ENCODE peak calls at places on chromosomes 4 and X, in eight cellular contexts. J is ELR, N is GM10248, G is mammary epithelial cell, P is cardiac muscle cell, E is mucosa of descending colon, M is AG08395, C is AG10803. R is an unnamed sample.

GRCh38 chr4:131366724-131367123 is 1782.4 kb upstream of the PCDH10 start:
- DNase-seq in M (no peak), P (no peak), E (no peak), G (no peak), J (no peak), N (no peak), C (no peak), R (no peak)

GRCh38 chr4:55178226-55179005 is 53.0 kb upstream of the KDR start:
- DNase-seq in C (no peak), J (no peak), N (no peak), G (no peak), E (no peak), P (no peak), M (no peak), R (no peak)

GRCh38 chr4:38114435-38114834 is 154.2 kb downstream of the PTTG2 start:
- DNase-seq in M (peak), E (no peak), P (peak), N (no peak), C (peak), G (no peak), J (no peak), R (no peak)

GRCh38 chrX:40912166-40912565 is 173.1 kb upstream of the USP9X start:
- DNase-seq in J (no peak), G (no peak), C (peak), M (no peak), P (no peak), E (no peak), N (no peak), R (no peak)

GRCh38 chrX:19865567-19866363 is 21.6 kb downstream of the SH3KBP1 start:
- DNase-seq in C (no peak), J (no peak), M (no peak), E (no peak), G (no peak), N (no peak), P (no peak), R (no peak)

GRCh38 chrX:11434607-11435006 is 141.4 kb downstream of the AMELX start:
- DNase-seq in E (no peak), J (no peak), P (no peak), N (no peak), M (no peak), C (peak), G (no peak), R (no peak)

GRCh38 chrX:53077207-53078197 is 4.7 kb upstream of the TSPYL2 start:
- DNase-seq in N (no peak), E (no peak), P (no peak), G (no peak), M (no peak), J (no peak), C (no peak), R (no peak)

GRCh38 chr4:164551713-164552040 is 202.3 kb upstream of the SMIM31 start:
- DNase-seq in N (no peak), P (no peak), J (no peak), E (no peak), C (no peak), M (no peak), G (no peak), R (no peak)

GRCh38 chrX:153922932-153923857 is 2.9 kb downstream of the ARHGAP4 start:
- DNase-seq in E (peak), C (peak), G (peak), N (no peak), J (peak), P (peak), M (peak), R (no peak)

GRCh38 chr4:104983615-104984179 is 163.0 kb upstream of the TET2 start:
- DNase-seq in E (no peak), C (no peak), P (no peak), M (no peak), J (no peak), N (no peak), G (peak), R (no peak)

GRCh38 chrX:129091097-129091496 is 432.2 kb downstream of the SMARCA1 start:
- DNase-seq in G (no peak), N (no peak), P (no peak), C (no peak), M (no peak), J (no peak), E (no peak), R (peak)

GRCh38 chr4:337932-338758 is 531 bp downstream of the ZNF141 start:
- DNase-seq in J (peak), E (peak), G (peak), P (peak), C (peak), M (peak), N (no peak), R (no peak)

GRCh38 chrX:41332408-41332987 is 1.5 kb upstream of the DDX3X start:
- DNase-seq in N (no peak), P (no peak), J (peak), C (no peak), M (no peak), E (no peak), G (no peak), R (no peak)

GRCh38 chr4:168503652-168504362 is 7.0 kb downstream of the PALLD start:
- DNase-seq in N (no peak), M (no peak), J (peak), G (no peak), C (no peak), E (no peak), P (peak), R (no peak)

GRCh38 chrX:69104756-69105434 is 60.4 kb downstream of the PJA1 start:
- DNase-seq in C (no peak), J (no peak), N (no peak), E (no peak), G (no peak), M (no peak), P (no peak), R (no peak)

GRCh38 chr4:152697284-152698011 is 17.7 kb upstream of the TMEM154 start:
- DNase-seq in M (no peak), P (no peak), N (no peak), J (no peak), G (peak), C (no peak), E (no peak), R (no peak)

R was measured in NCI-H1930.